ENCODE peak calls at places on chromosomes 11 and 22, in ten cellular contexts. Y is aorta, I is upper lobe of left lung, D is astrocyte of the spinal cord, B is fibroblast of pulmonary artery, U is coronary artery, F is left lung, C is sigmoid colon, Q is Peyer's patch, L is neuronal stem cell. R is an unnamed sample.

GRCh38 chr11:19631657-19632325 is 80.8 kb upstream of the NAV2 start:
- DNase-seq in Y (peak; percentile 80), I (no peak), D (peak; percentile 13), B (no peak), U (peak; percentile 71), F (no peak), C (no peak), Q (no peak), L (no peak), R (no peak)

GRCh38 chr11:10385696-10386095 is 69.4 kb upstream of the AMPD3 start:
- DNase-seq in Y (no peak), I (no peak), D (no peak), B (peak; percentile 60), U (no peak), F (no peak), C (peak; percentile 93), Q (no peak), L (no peak), R (no peak)

GRCh38 chr22:49958961-49959781 is 1.4 kb upstream of the PIM3 start:
- DNase-seq in Y (peak; percentile 75), I (peak; percentile 81), D (no peak), B (no peak), U (no peak), F (peak; percentile 43), C (peak; percentile 74), Q (no peak), L (no peak), R (no peak)

GRCh38 chr11:415640-416041 is 842 bp upstream of the SIGIRR start:
- DNase-seq in Y (no peak), I (no peak), D (no peak), B (no peak), U (no peak), F (no peak), C (no peak), Q (no peak), L (no peak), R (no peak)

GRCh38 chr22:34765115-34765514 is 300.8 kb upstream of the ISX start:
- DNase-seq in Y (no peak), I (no peak), D (no peak), B (no peak), U (no peak), F (no peak), C (no peak), Q (no peak), L (no peak), R (no peak)

GRCh38 chr11:3340025-3340424 is 38.9 kb downstream of the ZNF195 start:
- DNase-seq in Y (no peak), I (no peak), D (peak; percentile 62), B (peak; percentile 66), U (no peak), F (no peak), C (no peak), Q (no peak), L (no peak), R (peak; percentile 73)

GRCh38 chr22:38203090-38203810 is 1.5 kb downstream of the MAFF start:
- DNase-seq in Y (no peak), I (no peak), D (peak; percentile 34), B (peak; percentile 50), U (no peak), F (peak; percentile 75), C (peak; percentile 81), Q (peak; percentile 82), L (no peak), R (peak; percentile 70)

GRCh38 chr11:15107730-15108515 is 6.8 kb upstream of the INSC start:
- DNase-seq in Y (no peak), I (no peak), D (peak; percentile 19), B (no peak), U (no peak), F (no peak), C (no peak), Q (no peak), L (no peak), R (peak; percentile 71)

GRCh38 chr11:66850588-66851250 is 6.1 kb upstream of the LRFN4 start:
- DNase-seq in Y (peak; percentile 74), I (peak; percentile 66), D (no peak), B (no peak), U (peak; percentile 61), F (no peak), C (peak; percentile 60), Q (no peak), L (no peak), R (no peak)

GRCh38 chr11:11400635-11401232 is 47.7 kb upstream of the CSNK2A3 start:
- DNase-seq in Y (no peak), I (no peak), D (no peak), B (no peak), U (no peak), F (no peak), C (no peak), Q (no peak), L (no peak), R (no peak)

GRCh38 chr11:115317428-115318185 is 186.6 kb downstream of the CADM1 start:
- DNase-seq in Y (no peak), I (no peak), D (no peak), B (no peak), U (no peak), F (no peak), C (no peak), Q (no peak), L (no peak), R (no peak)

GRCh38 chr22:50718352-50718709 is 19.7 kb upstream of the ACR start:
- DNase-seq in Y (no peak), I (no peak), D (no peak), B (no peak), U (no peak), F (no peak), C (no peak), Q (no peak), L (no peak), R (no peak)

GRCh38 chr22:32354360-32355351 is 3.0 kb upstream of the RFPL3 start:
- DNase-seq in Y (no peak), I (peak; percentile 83), D (peak; percentile 43), B (peak; percentile 55), U (no peak), F (no peak), C (no peak), Q (no peak), L (no peak), R (peak; percentile 41)
- H3K4me3 ChIP-seq in Y (no peak overlapping the region), I (peak overlapping the region; percentile 36), D (no peak overlapping the region), B (no peak overlapping the region), U (peak overlapping the region; percentile 48), F (no peak overlapping the region), C (no peak overlapping the region), Q (no peak overlapping the region), L (no peak overlapping the region), R (no peak overlapping the region)

GRCh38 chr22:22533417-22533816 is 13.3 kb upstream of the ZNF280A start:
- DNase-seq in Y (no peak), I (no peak), D (no peak), B (no peak), U (no peak), F (no peak), C (no peak), Q (no peak), L (no peak), R (no peak)

GRCh38 chr22:22534604-22535415 is 14.7 kb upstream of the ZNF280A start:
- DNase-seq in Y (no peak), I (no peak), D (no peak), B (no peak), U (no peak), F (no peak), C (no peak), Q (no peak), L (no peak), R (no peak)

GRCh38 chr22:22533863-22534262 is 13.8 kb upstream of the ZNF280A start:
- DNase-seq in Y (no peak), I (no peak), D (no peak), B (no peak), U (no peak), F (no peak), C (no peak), Q (no peak), L (no peak), R (no peak)

GRCh38 chr22:22528780-22529179 is 8.7 kb upstream of the ZNF280A start:
- DNase-seq in Y (no peak), I (peak; percentile 21), D (no peak), B (no peak), U (no peak), F (no peak), C (no peak), Q (no peak), L (no peak), R (no peak)

DNA sequence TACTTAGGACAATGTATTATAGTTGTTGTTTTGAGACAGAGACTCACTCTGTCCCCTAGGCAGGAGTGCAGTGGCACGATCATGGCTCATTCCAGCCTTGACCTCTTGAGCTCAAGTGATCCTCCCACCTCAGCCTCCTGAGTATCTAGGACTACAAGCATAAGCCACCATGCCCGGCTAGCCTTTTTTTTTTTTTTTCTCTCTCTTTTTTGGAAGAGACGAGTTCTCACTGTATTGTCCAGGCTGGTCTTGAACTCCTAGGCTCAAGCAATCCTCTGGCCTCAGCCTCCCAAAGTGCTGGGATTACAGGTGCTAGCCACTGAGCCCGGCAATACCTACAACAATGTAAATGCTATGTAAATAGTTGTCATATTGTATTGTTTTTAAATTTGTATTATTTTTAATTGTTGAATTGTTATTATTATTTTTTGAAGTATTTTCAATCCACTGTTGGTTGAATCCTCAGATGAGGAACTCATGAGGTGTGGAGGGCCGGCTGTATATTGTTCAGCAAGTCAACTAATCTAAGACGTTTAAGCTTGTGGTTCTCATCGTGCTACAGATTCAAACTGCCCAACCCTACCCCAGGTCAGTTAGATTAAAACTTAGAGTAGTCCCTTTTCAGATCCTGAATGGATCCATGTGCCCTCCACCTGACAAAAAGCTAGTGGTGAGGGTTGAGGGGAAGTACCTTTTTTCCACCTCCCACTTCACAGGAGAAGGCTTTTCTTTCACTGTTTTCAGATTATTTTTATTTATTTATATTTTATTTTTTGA is 11.9 kb upstream of the ZNF280A start:
- DNase-seq in Y (no peak), I (no peak), D (no peak), B (no peak), U (no peak), F (no peak), C (no peak), Q (no peak), L (no peak), R (no peak)
- H3K4me3 ChIP-seq in Y (no peak overlapping the region), I (no peak overlapping the region), D (no peak overlapping the region), B (no peak overlapping the region), U (no peak overlapping the region), F (no peak overlapping the region), C (no peak overlapping the region), Q (no peak overlapping the region), L (no peak overlapping the region), R (no peak overlapping the region)

GRCh38 chr11:46238967-46239800 is 38.3 kb upstream of the CREB3L1 start:
- DNase-seq in Y (peak; percentile 95), I (peak; percentile 97), D (peak; percentile 86), B (peak; percentile 90), U (peak; percentile 88), F (peak; percentile 89), C (peak; percentile 94), Q (peak; percentile 88), L (peak; percentile 89), R (peak; percentile 77)
- H3K4me3 ChIP-seq in Y (no peak overlapping the region), I (peak overlapping the region; percentile 58), D (peak overlapping the region; percentile 42), B (peak overlapping the region; percentile 66), U (peak overlapping the region; percentile 68), F (peak overlapping the region; percentile 21), C (peak overlapping the region; percentile 57), Q (peak overlapping the region; percentile 62), L (peak overlapping the region; percentile 34), R (peak overlapping the region; percentile 32)

GRCh38 chr22:42721045-42721434 is 370 bp upstream of the A4GALT start:
- DNase-seq in Y (no peak), I (no peak), D (no peak), B (no peak), U (no peak), F (no peak), C (no peak), Q (no peak), L (no peak), R (no peak)
- H3K4me3 ChIP-seq in Y (peak overlapping the region; percentile 94), I (peak overlapping the region; percentile 73), D (peak overlapping the region; percentile 40), B (peak overlapping the region; percentile 66), U (peak overlapping the region; percentile 99), F (peak overlapping the region; percentile 60), C (peak overlapping the region; percentile 98), Q (peak overlapping the region; percentile 68), L (no peak overlapping the region), R (peak overlapping the region; percentile 46)

R was measured in epithelial cell of esophagus.